ENCODE peak calls at places on chromosomes 11 and 22, in nine cellular contexts. M, R, E, P, V, O, T, F and U are unnamed samples. For H3K9me3, the result is how much of the 10 kb centered on the place peaks cover.

GRCh38 chr11:110432713-110433392 is 3.1 kb downstream of the FDX1 start:
- DNase-seq in V (no peak), T (peak), F (no peak), M (no peak), P (no peak), E (no peak), R (no peak), O (no peak), U (no peak)

GRCh38 chr11:131223198-131223975 is 147.0 kb upstream of the NTM start:
- DNase-seq in R (no peak), P (no peak), T (no peak), V (no peak), M (no peak), O (no peak), E (no peak), F (no peak), U (no peak)

GRCh38 chr11:112778091-112778889 is 182.9 kb upstream of the NCAM1 start:
- DNase-seq in M (no peak), O (no peak), P (no peak), R (no peak), F (no peak), V (no peak), T (no peak), E (no peak), U (no peak)

GRCh38 chr22:39954584-39955055 is 5.6 kb upstream of the TMA7B start:
- DNase-seq in E (no peak), T (no peak), R (no peak), P (no peak), M (no peak), F (no peak), V (no peak), O (no peak), U (no peak)

GRCh38 chr11:119363081-119363861 is 16.8 kb upstream of the MFRP start:
- DNase-seq in O (no peak), T (no peak), F (peak), R (no peak), E (no peak), P (no peak), M (no peak), V (peak), U (no peak)

GRCh38 chr11:104727768-104728167 is 170.5 kb downstream of the CASP12 start:
- DNase-seq in O (no peak), R (no peak), P (no peak), F (no peak), T (no peak), V (no peak), E (no peak), M (no peak), U (no peak)

GRCh38 chr11:20131744-20132666 is 28.3 kb downstream of the DBX1 start:
- DNase-seq in R (peak), M (no peak), T (peak), E (peak), O (peak), P (peak), V (peak), F (peak), U (peak)

GRCh38 chr11:61102667-61103491 is 590 bp downstream of the CD5 start:
- DNase-seq in O (no peak), E (no peak), V (no peak), P (no peak), F (peak), M (no peak), R (no peak), T (no peak), U (no peak)

GRCh38 chr22:23086787-23087186 is 16.5 kb downstream of the GNAZ start:
- DNase-seq in F (no peak), R (no peak), M (no peak), E (no peak), T (no peak), O (no peak), V (no peak), P (no peak), U (no peak)

GRCh38 chr11:67373916-67374570 is 645 bp upstream of the CLCF1 start:
- DNase-seq in F (peak), O (peak), P (peak), R (peak), E (peak), M (peak), V (peak), T (peak), U (peak)

GRCh38 chr11:12150831-12151382 is 40.5 kb downstream of the MICAL2 start:
- DNase-seq in R (no peak), F (no peak), V (no peak), M (no peak), O (no peak), T (no peak), E (no peak), P (no peak), U (no peak)

GRCh38 chr11:125429174-125429707 is 66.8 kb downstream of the FEZ1 start:
- DNase-seq in P (peak), V (peak), M (peak), F (peak), T (peak), R (no peak), O (peak), E (no peak), U (no peak)

GRCh38 chr11:124961972-124962609 is 8.1 kb downstream of the CCDC15 start:
- DNase-seq in E (no peak), T (peak), R (no peak), M (no peak), V (no peak), F (peak), P (no peak), O (no peak), U (no peak)

GRCh38 chr11:8807544-8808225 is 103.3 kb upstream of the AKIP1 start:
- DNase-seq in M (peak), O (peak), E (peak), V (peak), F (no peak), P (no peak), R (peak), T (no peak), U (no peak)

GRCh38 chr22:36055376-36056310 is 27.0 kb upstream of the RBFOX2 start:
- DNase-seq in T (no peak), F (no peak), P (no peak), M (no peak), E (no peak), V (no peak), O (peak), R (no peak), U (no peak)

GRCh38 chr22:45656577-45656976 is 15.1 kb upstream of the ATXN10 start:
- DNase-seq in F (no peak), R (no peak), T (no peak), E (no peak), O (no peak), M (no peak), P (no peak), V (no peak), U (no peak)

GRCh38 chr22:36872866-36873498 is 12.2 kb downstream of the NCF4 start:
- DNase-seq in R (no peak), O (no peak), M (no peak), T (no peak), V (no peak), F (no peak), E (no peak), P (no peak), U (no peak)

GRCh38 chr22:22761606-22761962 is 117.2 kb downstream of the GGTLC2 start:
- DNase-seq in O (no peak), R (no peak), V (no peak), F (no peak), T (no peak), P (no peak), E (no peak), M (no peak), U (no peak)

GRCh38 chr22:42939941-42940653 is 74.9 kb downstream of the PACSIN2 start:
- DNase-seq in E (no peak), V (peak), T (peak), R (no peak), M (peak), F (no peak), O (no peak), P (peak), U (no peak)

GRCh38 chr11:17917556-17917955 is 95.3 kb downstream of the SERGEF start:
- DNase-seq in V (no peak), P (no peak), O (no peak), E (no peak), M (no peak), F (no peak), R (no peak), T (no peak), U (no peak)

GRCh38 chr11:95308512-95309035 is 77.6 kb upstream of the SESN3 start:
- DNase-seq in E (no peak), T (no peak), F (no peak), V (no peak), R (no peak), O (no peak), P (no peak), M (no peak), U (no peak)

GRCh38 chr11:10379022-10379421 is 74.1 kb downstream of the ADM start:
- DNase-seq in V (no peak), O (no peak), R (no peak), P (no peak), M (no peak), F (no peak), E (no peak), T (no peak), U (no peak)

GRCh38 chr11:73194593-73194992 is 23.5 kb upstream of the P2RY2 start:
- DNase-seq in F (no peak), M (no peak), E (peak), T (peak), O (peak), P (no peak), R (no peak), V (peak), U (no peak)

GRCh38 chr11:35272391-35272821 is 133.4 kb downstream of the CD44 start:
- DNase-seq in R (no peak), O (no peak), T (no peak), P (no peak), M (no peak), E (no peak), F (peak), V (no peak), U (no peak)

GRCh38 chr11:46332568-46333128 is 14.6 kb upstream of the DGKZ start:
- DNase-seq in M (no peak), F (peak), O (no peak), T (no peak), P (peak), E (no peak), V (no peak), R (no peak), U (no peak)

GRCh38 chr11:7314811-7315604 is 63.3 kb downstream of the SYT9 start:
- DNase-seq in E (no peak), M (no peak), P (no peak), R (no peak), T (no peak), V (no peak), O (no peak), F (no peak), U (no peak)

GRCh38 chr11:69640995-69641581 is at the start of gene CCND1:
- DNase-seq in F (peak), P (peak), M (peak), E (peak), V (peak), R (peak), O (peak), T (peak), U (no peak)

GRCh38 chr11:40877981-40878380 is 581.5 kb downstream of the LRRC4C start:
- DNase-seq in P (no peak), M (no peak), E (no peak), T (no peak), R (no peak), O (no peak), F (no peak), V (no peak), U (no peak)

GRCh38 chr11:114796954-114797721 is 118.8 kb downstream of the NXPE2 start:
- DNase-seq in V (no peak), E (no peak), T (no peak), O (peak), F (no peak), P (no peak), R (no peak), M (peak), U (no peak)

GRCh38 chr11:11243790-11244469 is 109.1 kb downstream of the CSNK2A3 start:
- DNase-seq in T (no peak), P (no peak), E (no peak), F (peak), V (no peak), R (peak), O (peak), M (peak), U (peak)

GRCh38 chr22:40281717-40282116 is 64.6 kb upstream of the ADSL start:
- DNase-seq in O (peak), E (no peak), M (no peak), P (no peak), R (no peak), F (no peak), T (no peak), V (no peak), U (no peak)

GRCh38 chr22:20464912-20465758 is 27.5 kb upstream of the SCARF2 start:
- DNase-seq in F (no peak), T (no peak), V (no peak), O (peak), E (no peak), P (no peak), M (no peak), R (no peak), U (no peak)

GRCh38 chr22:18997925-18998315 is 61.8 kb upstream of the PRODH start:
- DNase-seq in F (no peak), M (no peak), R (no peak), V (no peak), O (no peak), T (no peak), E (no peak), P (no peak), U (no peak)

GRCh38 chr11:59207988-59208432 is 4.7 kb downstream of the MPEG1 start:
- DNase-seq in V (no peak), F (peak), M (peak), O (no peak), P (no peak), T (peak), E (no peak), R (no peak), U (no peak)

GRCh38 chr11:68825603-68826002 is 16.1 kb downstream of the CPT1A start:
- DNase-seq in E (no peak), M (no peak), R (no peak), P (no peak), T (peak), F (peak), V (peak), O (no peak), U (no peak)

GRCh38 chr11:32122200-32122599 is 31.3 kb downstream of the RCN1 start:
- DNase-seq in M (no peak), R (no peak), P (no peak), F (no peak), O (no peak), E (no peak), V (no peak), T (no peak), U (no peak)

GRCh38 chr22:17705565-17706450 is 67.3 kb downstream of the BCL2L13 start:
- DNase-seq in M (no peak), F (no peak), T (no peak), P (no peak), R (no peak), O (no peak), V (no peak), E (no peak), U (no peak)

GRCh38 chr22:38403806-38404205 is 51.2 kb downstream of the KCNJ4 start:
- DNase-seq in F (no peak), R (no peak), E (no peak), V (no peak), O (no peak), T (no peak), P (peak), M (no peak), U (no peak)

GRCh38 chr22:38402204-38402603 is 52.8 kb downstream of the KCNJ4 start:
- DNase-seq in O (no peak), V (no peak), T (no peak), P (no peak), M (no peak), R (no peak), F (no peak), E (no peak), U (no peak)

GRCh38 chr22:38397189-38398097 is 57.6 kb downstream of the KCNJ4 start:
- DNase-seq in V (peak), R (no peak), O (no peak), M (peak), E (no peak), P (peak), T (peak), F (peak), U (peak)

GRCh38 chr22:38401336-38402084 is 53.5 kb downstream of the KCNJ4 start:
- DNase-seq in T (no peak), O (no peak), P (no peak), M (no peak), V (no peak), F (no peak), E (no peak), R (no peak), U (no peak)

DNA sequence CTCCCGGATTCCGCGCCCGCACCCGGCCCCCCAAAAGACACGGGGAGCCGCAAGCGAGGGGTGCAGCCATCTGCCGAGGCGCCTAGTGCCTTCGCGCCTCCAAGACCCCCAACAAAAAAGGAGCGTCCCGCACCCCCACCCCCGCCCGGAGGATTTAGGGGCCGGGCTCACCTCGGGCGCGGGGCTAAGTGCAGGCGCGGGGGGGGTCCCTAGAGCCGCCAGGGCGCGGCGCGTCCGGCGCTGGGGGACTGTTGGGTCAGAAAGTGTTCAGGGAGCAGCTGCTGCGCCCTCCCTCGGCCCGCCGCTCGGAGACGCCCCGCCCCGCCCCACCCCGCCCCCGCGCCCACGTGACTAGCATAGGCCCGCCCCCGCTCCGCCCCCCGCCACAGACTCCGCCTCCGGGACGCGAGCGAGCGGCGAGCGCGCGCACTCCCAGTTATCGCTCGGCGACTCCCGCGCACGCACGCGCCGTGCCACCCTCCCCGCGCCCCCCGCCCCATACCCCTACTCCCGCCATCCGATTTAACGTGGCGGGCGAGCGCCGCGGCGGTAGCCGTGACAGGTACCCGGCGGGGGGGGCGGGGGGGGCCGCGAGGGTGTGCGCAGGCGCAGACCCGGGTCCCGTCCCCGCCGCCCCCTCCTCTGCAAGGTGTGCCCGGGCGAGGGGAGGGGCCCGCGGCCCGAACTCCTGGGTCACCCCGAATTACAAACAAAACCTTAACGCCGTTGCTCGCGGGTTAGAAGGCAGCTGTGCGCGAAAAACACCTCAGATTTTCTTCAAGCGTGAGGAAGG is 56.2 kb downstream of the KCNJ4 start:
- DNase-seq in R (peak), F (peak), M (peak), V (peak), O (peak), T (peak), E (peak), P (peak), U (peak)
- H3K9me3 ChIP-seq in R (under half), F (under half), M (under half), V (under half), O (under half), T (under half), E (under half), P (under half), U (under half)

DNA sequence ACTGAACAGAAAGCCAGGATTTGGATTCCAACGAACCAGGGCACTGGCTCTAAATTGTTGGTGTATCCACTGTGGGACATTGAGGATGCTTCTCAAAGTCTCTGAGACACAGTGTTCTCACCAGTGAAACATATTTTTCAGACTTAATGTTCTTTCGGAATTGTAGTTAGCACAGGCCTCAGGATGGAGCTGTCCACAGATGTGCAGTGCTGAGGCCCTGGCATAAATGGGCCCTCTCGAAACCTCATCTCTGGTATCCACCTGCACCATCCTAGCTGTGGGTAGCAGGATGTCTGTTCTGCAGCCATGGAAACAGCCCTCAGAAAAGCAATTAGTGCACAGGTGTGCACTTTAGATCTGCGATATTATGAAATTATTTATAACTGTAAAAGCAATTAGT is 656.8 kb downstream of the TBC1D22A start:
- DNase-seq in V (no peak), E (no peak), O (no peak), F (no peak), R (no peak), P (no peak), M (no peak), T (no peak), U (no peak)
- H3K9me3 ChIP-seq in V (under half), E (under half), O (under half), F (under half), R (under half), P (under half), M (under half), T (under half), U (under half)

GRCh38 chr22:47593911-47594311 is 831.5 kb downstream of the TBC1D22A start:
- DNase-seq in O (peak), T (no peak), F (no peak), R (no peak), P (no peak), V (no peak), E (peak), M (no peak), U (no peak)
- H3K9me3 ChIP-seq in O (under half), T (under half), F (under half), R (under half), P (under half), V (under half), E (under half), M (under half), U (under half)

GRCh38 chr22:49072996-49073645 is 754.6 kb downstream of the BRD1 start:
- DNase-seq in T (no peak), E (peak), R (no peak), P (no peak), O (peak), F (no peak), M (no peak), V (no peak), U (no peak)
- H3K9me3 ChIP-seq in T (under half), E (under half), R (under half), P (under half), O (under half), F (under half), M (under half), V (under half), U (under half)

GRCh38 chr11:74870485-74870884 is 78.4 kb downstream of the XRRA1 start:
- DNase-seq in T (peak), O (no peak), V (no peak), P (no peak), F (no peak), E (no peak), R (no peak), M (no peak), U (no peak)

GRCh38 chr11:74863410-74863809 is 85.5 kb downstream of the XRRA1 start:
- DNase-seq in F (no peak), T (no peak), E (no peak), R (no peak), M (no peak), P (no peak), V (no peak), O (no peak), U (no peak)

GRCh38 chr11:74871037-74871436 is 77.9 kb downstream of the XRRA1 start:
- DNase-seq in E (no peak), T (no peak), P (no peak), V (no peak), O (no peak), R (no peak), M (no peak), F (no peak), U (no peak)

GRCh38 chr11:74860743-74861142 is 88.1 kb downstream of the XRRA1 start:
- DNase-seq in V (no peak), M (no peak), E (no peak), P (no peak), R (no peak), T (no peak), O (no peak), F (no peak), U (no peak)

DNA sequence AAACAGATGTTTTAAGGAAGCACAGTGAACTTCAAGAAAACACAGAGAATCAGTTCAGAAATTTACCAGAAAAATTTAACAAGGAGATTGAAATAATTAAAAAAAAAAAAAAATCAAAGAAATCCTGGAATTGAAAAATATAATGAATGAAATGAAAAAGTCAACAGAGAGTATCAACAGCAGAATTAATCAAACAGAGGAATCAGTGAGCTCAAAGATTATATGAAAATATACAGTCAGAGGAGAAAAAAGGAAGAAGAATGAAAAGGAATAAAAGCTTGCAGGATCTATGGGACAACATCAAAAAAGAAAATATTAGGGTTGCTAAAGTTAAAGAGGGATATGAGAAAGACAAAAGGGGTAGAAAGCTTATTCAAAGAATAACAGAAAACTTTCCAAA is 82.3 kb downstream of the XRRA1 start:
- DNase-seq in F (no peak), O (no peak), E (no peak), M (no peak), R (no peak), P (no peak), T (no peak), V (no peak), U (no peak)
- H3K9me3 ChIP-seq in F (under half), O (half or more), E (under half), M (half or more), R (half or more), P (half or more), T (under half), V (half or more), U (under half)